ENCODE peak calls at places on chromosome 15, in five cellular contexts. One of them, this sample, is unnamed.
A peak's percentile ranks its signal among the peaks of the same experiment; 100 is the strongest.

GRCh38 chr15:29050870-29051269 is 165.1 kb downstream of the APBA2 start:
- DNase-seq in Peyer's patch: peak; percentile 10
- DNase-seq in lower leg skin: no peak
- DNase-seq in neural crest cell: no peak
- DNase-seq in cardiac muscle cell: peak; percentile 52
- DNase-seq in this sample: no peak

GRCh38 chr15:34616613-34617012 is 33.2 kb upstream of the GOLGA8B start:
- DNase-seq in lower leg skin: no peak
- DNase-seq in cardiac muscle cell: peak; percentile 35
- DNase-seq in neural crest cell: no peak
- DNase-seq in Peyer's patch: no peak
- DNase-seq in this sample: no peak

GRCh38 chr15:98668566-98669308 is 20.4 kb downstream of the IGF1R start:
- DNase-seq in lower leg skin: no peak
- DNase-seq in neural crest cell: no peak
- DNase-seq in Peyer's patch: no peak
- DNase-seq in cardiac muscle cell: no peak
- DNase-seq in this sample: no peak

GRCh38 chr15:101043911-101044624 is 124.9 kb downstream of the LRRK1 start:
- DNase-seq in neural crest cell: no peak
- DNase-seq in Peyer's patch: peak; percentile 35
- DNase-seq in lower leg skin: no peak
- DNase-seq in cardiac muscle cell: no peak
- DNase-seq in this sample: no peak

GRCh38 chr15:94231728-94232086 is 346 bp downstream of the MCTP2 start:
- DNase-seq in neural crest cell: peak; percentile 1
- DNase-seq in cardiac muscle cell: peak; percentile 3
- DNase-seq in Peyer's patch: no peak
- DNase-seq in lower leg skin: no peak
- DNase-seq in this sample: peak; percentile 45

GRCh38 chr15:35229085-35229484 is 144.0 kb upstream of the NANOGP8 start:
- DNase-seq in lower leg skin: no peak
- DNase-seq in neural crest cell: no peak
- DNase-seq in cardiac muscle cell: no peak
- DNase-seq in Peyer's patch: no peak
- DNase-seq in this sample: no peak

GRCh38 chr15:67092726-67093125 is 27.3 kb downstream of the SMAD3 start:
- DNase-seq in lower leg skin: no peak
- DNase-seq in cardiac muscle cell: no peak
- DNase-seq in neural crest cell: no peak
- DNase-seq in Peyer's patch: no peak
- DNase-seq in this sample: no peak

GRCh38 chr15:70101459-70102113 is 3.9 kb upstream of the TLE3 start:
- DNase-seq in Peyer's patch: peak; percentile 79
- DNase-seq in lower leg skin: no peak
- DNase-seq in cardiac muscle cell: peak; percentile 98
- DNase-seq in neural crest cell: peak; percentile 72
- DNase-seq in this sample: no peak

GRCh38 chr15:33975023-33975565 is 6.8 kb downstream of the CHRM5 start:
- DNase-seq in cardiac muscle cell: peak; percentile 23
- DNase-seq in lower leg skin: no peak
- DNase-seq in Peyer's patch: no peak
- DNase-seq in neural crest cell: no peak
- DNase-seq in this sample: no peak

GRCh38 chr15:48046813-48047483 is 73.8 kb upstream of the SLC24A5 start:
- DNase-seq in lower leg skin: no peak
- DNase-seq in Peyer's patch: no peak
- DNase-seq in cardiac muscle cell: no peak
- DNase-seq in neural crest cell: no peak
- DNase-seq in this sample: no peak

GRCh38 chr15:74375303-74375693 is 7.9 kb upstream of the CYP11A1 start:
- DNase-seq in cardiac muscle cell: peak; percentile 88
- DNase-seq in Peyer's patch: peak; percentile 96
- DNase-seq in lower leg skin: peak; percentile 83
- DNase-seq in neural crest cell: peak; percentile 89
- DNase-seq in this sample: peak; percentile 72

GRCh38 chr15:80173022-80173759 is 20.4 kb downstream of the FAH start:
- DNase-seq in Peyer's patch: peak; percentile 88
- DNase-seq in lower leg skin: peak; percentile 56
- DNase-seq in neural crest cell: peak; percentile 62
- DNase-seq in cardiac muscle cell: peak; percentile 70
- DNase-seq in this sample: peak; percentile 62

GRCh38 chr15:84761534-84762190 is 13.3 kb downstream of the ZNF592 start:
- DNase-seq in neural crest cell: no peak
- DNase-seq in cardiac muscle cell: no peak
- DNase-seq in lower leg skin: no peak
- DNase-seq in Peyer's patch: no peak
- DNase-seq in this sample: no peak

GRCh38 chr15:85324202-85324601 is 56.2 kb upstream of the AKAP13 start:
- DNase-seq in lower leg skin: no peak
- DNase-seq in neural crest cell: no peak
- DNase-seq in Peyer's patch: no peak
- DNase-seq in cardiac muscle cell: peak; percentile 65
- DNase-seq in this sample: no peak

GRCh38 chr15:27249723-27250160 is 278.8 kb downstream of the GABRG3 start:
- DNase-seq in neural crest cell: no peak
- DNase-seq in cardiac muscle cell: no peak
- DNase-seq in lower leg skin: no peak
- DNase-seq in Peyer's patch: no peak
- DNase-seq in this sample: no peak

GRCh38 chr15:55530861-55531313 is 22.9 kb upstream of the DNAAF4 start:
- DNase-seq in cardiac muscle cell: peak; percentile 37
- DNase-seq in lower leg skin: no peak
- DNase-seq in neural crest cell: no peak
- DNase-seq in Peyer's patch: no peak
- DNase-seq in this sample: no peak

GRCh38 chr15:68816795-68817303 is 3.8 kb downstream of the ANP32A start:
- DNase-seq in cardiac muscle cell: peak; percentile 45
- DNase-seq in neural crest cell: no peak
- DNase-seq in Peyer's patch: peak; percentile 74
- DNase-seq in lower leg skin: no peak
- DNase-seq in this sample: no peak

GRCh38 chr15:86375733-86376132 is 296.1 kb downstream of the AGBL1 start:
- DNase-seq in neural crest cell: no peak
- DNase-seq in cardiac muscle cell: no peak
- DNase-seq in Peyer's patch: no peak
- DNase-seq in lower leg skin: no peak
- DNase-seq in this sample: no peak

GRCh38 chr15:57118013-57118799 is 199.8 kb downstream of the TCF12 start:
- DNase-seq in neural crest cell: no peak
- DNase-seq in lower leg skin: no peak
- DNase-seq in cardiac muscle cell: peak; percentile 28
- DNase-seq in Peyer's patch: no peak
- DNase-seq in this sample: no peak

GRCh38 chr15:101269479-101270223 is 7.6 kb downstream of the SELENOS start:
- DNase-seq in cardiac muscle cell: peak; percentile 51
- DNase-seq in lower leg skin: no peak
- DNase-seq in neural crest cell: no peak
- DNase-seq in Peyer's patch: no peak
- DNase-seq in this sample: no peak

GRCh38 chr15:85100186-85100937 is 118.7 kb downstream of the PDE8A start:
- DNase-seq in Peyer's patch: no peak
- DNase-seq in cardiac muscle cell: no peak
- DNase-seq in neural crest cell: no peak
- DNase-seq in lower leg skin: no peak
- DNase-seq in this sample: no peak

GRCh38 chr15:78640840-78641733 is at the start of gene CHRNB4:
- DNase-seq in neural crest cell: peak; percentile 55
- DNase-seq in lower leg skin: no peak
- DNase-seq in Peyer's patch: no peak
- DNase-seq in cardiac muscle cell: peak; percentile 41
- DNase-seq in this sample: no peak

GRCh38 chr15:48858401-48858800 is 19.5 kb upstream of the EID1 start:
- DNase-seq in lower leg skin: no peak
- DNase-seq in cardiac muscle cell: peak; percentile 57
- DNase-seq in Peyer's patch: no peak
- DNase-seq in neural crest cell: no peak
- DNase-seq in this sample: no peak

GRCh38 chr15:100959066-100960050 is 40.2 kb downstream of the LRRK1 start:
- DNase-seq in neural crest cell: no peak
- DNase-seq in Peyer's patch: no peak
- DNase-seq in lower leg skin: no peak
- DNase-seq in cardiac muscle cell: peak; percentile 53
- DNase-seq in this sample: no peak

GRCh38 chr15:78209646-78210348 is 24.6 kb downstream of the ACSBG1 start:
- DNase-seq in neural crest cell: no peak
- DNase-seq in cardiac muscle cell: no peak
- DNase-seq in lower leg skin: peak; percentile 23
- DNase-seq in Peyer's patch: peak; percentile 56
- DNase-seq in this sample: no peak

GRCh38 chr15:78628227-78628626 is 7.4 kb upstream of the CHRNA3 start:
- DNase-seq in lower leg skin: no peak
- DNase-seq in Peyer's patch: no peak
- DNase-seq in neural crest cell: no peak
- DNase-seq in cardiac muscle cell: no peak
- DNase-seq in this sample: no peak

GRCh38 chr15:29921130-29921601 is 98.9 kb upstream of the TJP1 start:
- DNase-seq in Peyer's patch: no peak
- DNase-seq in neural crest cell: no peak
- DNase-seq in lower leg skin: no peak
- DNase-seq in cardiac muscle cell: no peak
- DNase-seq in this sample: no peak

GRCh38 chr15:63324770-63325169 is 47.4 kb downstream of the APH1B start:
- DNase-seq in lower leg skin: no peak
- DNase-seq in cardiac muscle cell: no peak
- DNase-seq in Peyer's patch: no peak
- DNase-seq in neural crest cell: no peak
- DNase-seq in this sample: no peak

GRCh38 chr15:60914360-60914759 is 314.7 kb downstream of the RORA start:
- DNase-seq in Peyer's patch: no peak
- DNase-seq in neural crest cell: no peak
- DNase-seq in cardiac muscle cell: peak; percentile 63
- DNase-seq in lower leg skin: no peak
- DNase-seq in this sample: no peak

GRCh38 chr15:62500325-62500724 is 335.2 kb upstream of the C2CD4B start:
- DNase-seq in lower leg skin: no peak
- DNase-seq in cardiac muscle cell: no peak
- DNase-seq in neural crest cell: no peak
- DNase-seq in Peyer's patch: no peak
- DNase-seq in this sample: no peak

GRCh38 chr15:74036271-74037170 is 42.0 kb downstream of the PML start:
- DNase-seq in lower leg skin: no peak
- DNase-seq in neural crest cell: peak; percentile 59
- DNase-seq in Peyer's patch: peak; percentile 73
- DNase-seq in cardiac muscle cell: peak; percentile 83
- DNase-seq in this sample: no peak

GRCh38 chr15:44798815-44799214 is 62.5 kb downstream of the TRIM69 start:
- DNase-seq in Peyer's patch: peak; percentile 48
- DNase-seq in neural crest cell: no peak
- DNase-seq in cardiac muscle cell: peak; percentile 27
- DNase-seq in lower leg skin: no peak
- DNase-seq in this sample: no peak
- TF ChIP-seq CTCF in Peyer's patch: peak; percentile 48
- TF ChIP-seq CTCF in neural crest cell: peak; percentile 38
- TF ChIP-seq CTCF in cardiac muscle cell: peak; percentile 39
- TF ChIP-seq CTCF in lower leg skin: no peak
- TF ChIP-seq CTCF in this sample: no peak

GRCh38 chr15:40149339-40149738 is 11.5 kb upstream of the BUB1B start:
- DNase-seq in cardiac muscle cell: no peak
- DNase-seq in lower leg skin: no peak
- DNase-seq in Peyer's patch: no peak
- DNase-seq in neural crest cell: no peak
- DNase-seq in this sample: no peak
- TF ChIP-seq CTCF in cardiac muscle cell: no peak
- TF ChIP-seq CTCF in lower leg skin: no peak
- TF ChIP-seq CTCF in Peyer's patch: no peak
- TF ChIP-seq CTCF in neural crest cell: no peak
- TF ChIP-seq CTCF in this sample: no peak

GRCh38 chr15:71136159-71137137 is 21.2 kb downstream of the THSD4 start:
- DNase-seq in Peyer's patch: no peak
- DNase-seq in neural crest cell: no peak
- DNase-seq in lower leg skin: no peak
- DNase-seq in cardiac muscle cell: peak; percentile 93
- DNase-seq in this sample: no peak
- TF ChIP-seq CTCF in Peyer's patch: no peak
- TF ChIP-seq CTCF in neural crest cell: no peak
- TF ChIP-seq CTCF in lower leg skin: no peak
- TF ChIP-seq CTCF in cardiac muscle cell: peak; percentile 29
- TF ChIP-seq CTCF in this sample: no peak

GRCh38 chr15:99727733-99728132 is 5.5 kb downstream of the LYSMD4 start:
- DNase-seq in Peyer's patch: no peak
- DNase-seq in lower leg skin: no peak
- DNase-seq in neural crest cell: no peak
- DNase-seq in cardiac muscle cell: no peak
- DNase-seq in this sample: no peak

GRCh38 chr15:99732268-99732641 is 982 bp downstream of the LYSMD4 start:
- DNase-seq in cardiac muscle cell: peak; percentile 54
- DNase-seq in neural crest cell: no peak
- DNase-seq in lower leg skin: no peak
- DNase-seq in Peyer's patch: peak; percentile 46
- DNase-seq in this sample: no peak

GRCh38 chr15:99731336-99732267 is 1.6 kb downstream of the LYSMD4 start:
- DNase-seq in neural crest cell: no peak
- DNase-seq in cardiac muscle cell: peak; percentile 35
- DNase-seq in Peyer's patch: peak; percentile 46
- DNase-seq in lower leg skin: no peak
- DNase-seq in this sample: no peak

GRCh38 chr15:99729327-99729726 is 3.9 kb downstream of the LYSMD4 start:
- DNase-seq in neural crest cell: no peak
- DNase-seq in cardiac muscle cell: no peak
- DNase-seq in Peyer's patch: peak; percentile 40
- DNase-seq in lower leg skin: no peak
- DNase-seq in this sample: no peak

DNA sequence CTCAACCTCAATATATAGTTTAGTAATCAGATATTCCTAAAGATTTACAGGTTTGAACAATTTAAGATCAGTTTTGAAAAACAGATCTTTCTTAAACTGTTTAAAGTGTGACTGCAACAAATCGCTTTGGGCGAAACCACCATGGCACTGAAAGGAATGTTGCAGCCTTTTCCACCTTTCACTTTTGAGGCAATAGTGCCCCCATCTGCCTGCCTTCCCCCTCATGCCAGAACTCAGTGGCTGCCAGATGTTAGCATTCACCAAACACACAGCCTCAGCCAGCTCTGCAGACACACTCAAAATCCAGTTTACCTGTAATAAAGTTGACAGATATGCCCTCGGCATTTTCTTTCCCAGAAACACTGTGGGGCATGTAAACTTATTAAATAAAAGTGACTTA is 3.3 kb downstream of the LYSMD4 start:
- DNase-seq in lower leg skin: no peak
- DNase-seq in Peyer's patch: peak; percentile 47
- DNase-seq in cardiac muscle cell: peak; percentile 70
- DNase-seq in neural crest cell: no peak
- DNase-seq in this sample: no peak
- TF ChIP-seq CTCF in lower leg skin: no peak
- TF ChIP-seq CTCF in Peyer's patch: peak; percentile 37
- TF ChIP-seq CTCF in cardiac muscle cell: peak; percentile 60
- TF ChIP-seq CTCF in neural crest cell: peak; percentile 41
- TF ChIP-seq CTCF in this sample: no peak

GRCh38 chr15:65945616-65946015 is 76.3 kb downstream of the RAB11A start:
- DNase-seq in cardiac muscle cell: no peak
- DNase-seq in Peyer's patch: no peak
- DNase-seq in lower leg skin: no peak
- DNase-seq in neural crest cell: no peak
- DNase-seq in this sample: no peak
- TF ChIP-seq CTCF in cardiac muscle cell: no peak
- TF ChIP-seq CTCF in Peyer's patch: no peak
- TF ChIP-seq CTCF in lower leg skin: no peak
- TF ChIP-seq CTCF in neural crest cell: no peak
- TF ChIP-seq CTCF in this sample: no peak

This sample was measured in CD14-positive monocyte.